ENCODE peak calls at places on chromosomes 11 and 22, in ten cellular contexts. One of them, this sample, is unnamed.
A peak's percentile ranks its signal among the peaks of the same experiment; 100 is the strongest.

GRCh38 chr11:117979481-117980211 is 6.5 kb upstream of the IL10RA start:
- DNase-seq in activated CD4-positive, alpha-beta T cell treated with anti-CD3 and anti-CD28 coated beads, Interleukin-2, amount 50 U/mL, for 48 hours: peak; percentile 27
- DNase-seq in astrocyte of the spinal cord: no peak
- DNase-seq in Panc1: no peak
- DNase-seq in glutamatergic neuron: no peak
- DNase-seq in RWPE1: no peak
- DNase-seq in stimulated activated effector memory CD8-positive, alpha-beta T cell treated with anti-CD3 and anti-CD28 coated beads, Interleukin-12 subunit alpha, Interleukin-12 subunit beta, amount 100 ng/mL, for 72 hours: no peak
- DNase-seq in stimulated activated CD4-positive, alpha-beta T cell treated with anti-CD3 and anti-CD28 coated beads, Interleukin-1b, Interleukin-23, amount 100 ng/mL, for 48 hours: no peak
- DNase-seq in GM20000: peak; percentile 57
- DNase-seq in LNCaP clone FGC: no peak
- DNase-seq in this sample: no peak

GRCh38 chr11:15199693-15200092 is 85.0 kb downstream of the INSC start:
- DNase-seq in activated CD4-positive, alpha-beta T cell treated with anti-CD3 and anti-CD28 coated beads, Interleukin-2, amount 50 U/mL, for 48 hours: no peak
- DNase-seq in astrocyte of the spinal cord: peak; percentile 47
- DNase-seq in Panc1: no peak
- DNase-seq in glutamatergic neuron: no peak
- DNase-seq in RWPE1: peak; percentile 71
- DNase-seq in stimulated activated effector memory CD8-positive, alpha-beta T cell treated with anti-CD3 and anti-CD28 coated beads, Interleukin-12 subunit alpha, Interleukin-12 subunit beta, amount 100 ng/mL, for 72 hours: no peak
- DNase-seq in stimulated activated CD4-positive, alpha-beta T cell treated with anti-CD3 and anti-CD28 coated beads, Interleukin-1b, Interleukin-23, amount 100 ng/mL, for 48 hours: no peak
- DNase-seq in GM20000: no peak
- DNase-seq in LNCaP clone FGC: peak; percentile 19
- DNase-seq in this sample: no peak

GRCh38 chr11:70002433-70002832 is 75.7 kb upstream of the ANO1 start:
- DNase-seq in activated CD4-positive, alpha-beta T cell treated with anti-CD3 and anti-CD28 coated beads, Interleukin-2, amount 50 U/mL, for 48 hours: peak; percentile 53
- DNase-seq in astrocyte of the spinal cord: no peak
- DNase-seq in Panc1: no peak
- DNase-seq in glutamatergic neuron: no peak
- DNase-seq in RWPE1: no peak
- DNase-seq in stimulated activated effector memory CD8-positive, alpha-beta T cell treated with anti-CD3 and anti-CD28 coated beads, Interleukin-12 subunit alpha, Interleukin-12 subunit beta, amount 100 ng/mL, for 72 hours: no peak
- DNase-seq in stimulated activated CD4-positive, alpha-beta T cell treated with anti-CD3 and anti-CD28 coated beads, Interleukin-1b, Interleukin-23, amount 100 ng/mL, for 48 hours: peak; percentile 52
- DNase-seq in GM20000: no peak
- DNase-seq in LNCaP clone FGC: no peak
- DNase-seq in this sample: peak; percentile 34

GRCh38 chr11:7281083-7281482 is 29.4 kb downstream of the SYT9 start:
- DNase-seq in activated CD4-positive, alpha-beta T cell treated with anti-CD3 and anti-CD28 coated beads, Interleukin-2, amount 50 U/mL, for 48 hours: no peak
- DNase-seq in astrocyte of the spinal cord: no peak
- DNase-seq in Panc1: peak; percentile 64
- DNase-seq in glutamatergic neuron: no peak
- DNase-seq in RWPE1: peak; percentile 72
- DNase-seq in stimulated activated effector memory CD8-positive, alpha-beta T cell treated with anti-CD3 and anti-CD28 coated beads, Interleukin-12 subunit alpha, Interleukin-12 subunit beta, amount 100 ng/mL, for 72 hours: no peak
- DNase-seq in stimulated activated CD4-positive, alpha-beta T cell treated with anti-CD3 and anti-CD28 coated beads, Interleukin-1b, Interleukin-23, amount 100 ng/mL, for 48 hours: no peak
- DNase-seq in GM20000: no peak
- DNase-seq in LNCaP clone FGC: peak; percentile 14
- DNase-seq in this sample: no peak

GRCh38 chr22:19820880-19821522 is 33.7 kb downstream of the GNB1L start:
- DNase-seq in activated CD4-positive, alpha-beta T cell treated with anti-CD3 and anti-CD28 coated beads, Interleukin-2, amount 50 U/mL, for 48 hours: no peak
- DNase-seq in astrocyte of the spinal cord: no peak
- DNase-seq in Panc1: no peak
- DNase-seq in glutamatergic neuron: no peak
- DNase-seq in RWPE1: no peak
- DNase-seq in stimulated activated effector memory CD8-positive, alpha-beta T cell treated with anti-CD3 and anti-CD28 coated beads, Interleukin-12 subunit alpha, Interleukin-12 subunit beta, amount 100 ng/mL, for 72 hours: no peak
- DNase-seq in stimulated activated CD4-positive, alpha-beta T cell treated with anti-CD3 and anti-CD28 coated beads, Interleukin-1b, Interleukin-23, amount 100 ng/mL, for 48 hours: no peak
- DNase-seq in GM20000: no peak
- DNase-seq in LNCaP clone FGC: no peak
- DNase-seq in this sample: peak; percentile 6

GRCh38 chr11:9672288-9672916 is 8.5 kb downstream of the SWAP70 start:
- DNase-seq in activated CD4-positive, alpha-beta T cell treated with anti-CD3 and anti-CD28 coated beads, Interleukin-2, amount 50 U/mL, for 48 hours: no peak
- DNase-seq in astrocyte of the spinal cord: no peak
- DNase-seq in Panc1: no peak
- DNase-seq in glutamatergic neuron: no peak
- DNase-seq in RWPE1: no peak
- DNase-seq in stimulated activated effector memory CD8-positive, alpha-beta T cell treated with anti-CD3 and anti-CD28 coated beads, Interleukin-12 subunit alpha, Interleukin-12 subunit beta, amount 100 ng/mL, for 72 hours: no peak
- DNase-seq in stimulated activated CD4-positive, alpha-beta T cell treated with anti-CD3 and anti-CD28 coated beads, Interleukin-1b, Interleukin-23, amount 100 ng/mL, for 48 hours: no peak
- DNase-seq in GM20000: no peak
- DNase-seq in LNCaP clone FGC: no peak
- DNase-seq in this sample: no peak

GRCh38 chr22:49294656-49295464 is 532.8 kb downstream of the BRD1 start:
- DNase-seq in activated CD4-positive, alpha-beta T cell treated with anti-CD3 and anti-CD28 coated beads, Interleukin-2, amount 50 U/mL, for 48 hours: no peak
- DNase-seq in astrocyte of the spinal cord: no peak
- DNase-seq in Panc1: no peak
- DNase-seq in glutamatergic neuron: no peak
- DNase-seq in RWPE1: no peak
- DNase-seq in stimulated activated effector memory CD8-positive, alpha-beta T cell treated with anti-CD3 and anti-CD28 coated beads, Interleukin-12 subunit alpha, Interleukin-12 subunit beta, amount 100 ng/mL, for 72 hours: no peak
- DNase-seq in stimulated activated CD4-positive, alpha-beta T cell treated with anti-CD3 and anti-CD28 coated beads, Interleukin-1b, Interleukin-23, amount 100 ng/mL, for 48 hours: no peak
- DNase-seq in GM20000: no peak
- DNase-seq in LNCaP clone FGC: no peak
- DNase-seq in this sample: no peak

GRCh38 chr11:84899740-84900139 is 727.4 kb downstream of the DLG2 start:
- DNase-seq in activated CD4-positive, alpha-beta T cell treated with anti-CD3 and anti-CD28 coated beads, Interleukin-2, amount 50 U/mL, for 48 hours: no peak
- DNase-seq in astrocyte of the spinal cord: peak; percentile 7
- DNase-seq in Panc1: no peak
- DNase-seq in glutamatergic neuron: no peak
- DNase-seq in RWPE1: no peak
- DNase-seq in stimulated activated effector memory CD8-positive, alpha-beta T cell treated with anti-CD3 and anti-CD28 coated beads, Interleukin-12 subunit alpha, Interleukin-12 subunit beta, amount 100 ng/mL, for 72 hours: no peak
- DNase-seq in stimulated activated CD4-positive, alpha-beta T cell treated with anti-CD3 and anti-CD28 coated beads, Interleukin-1b, Interleukin-23, amount 100 ng/mL, for 48 hours: no peak
- DNase-seq in GM20000: no peak
- DNase-seq in LNCaP clone FGC: no peak
- DNase-seq in this sample: no peak

GRCh38 chr22:32341122-32341740 is 16.4 kb upstream of the RFPL3 start:
- DNase-seq in activated CD4-positive, alpha-beta T cell treated with anti-CD3 and anti-CD28 coated beads, Interleukin-2, amount 50 U/mL, for 48 hours: no peak
- DNase-seq in astrocyte of the spinal cord: no peak
- DNase-seq in Panc1: no peak
- DNase-seq in glutamatergic neuron: no peak
- DNase-seq in RWPE1: no peak
- DNase-seq in stimulated activated effector memory CD8-positive, alpha-beta T cell treated with anti-CD3 and anti-CD28 coated beads, Interleukin-12 subunit alpha, Interleukin-12 subunit beta, amount 100 ng/mL, for 72 hours: no peak
- DNase-seq in stimulated activated CD4-positive, alpha-beta T cell treated with anti-CD3 and anti-CD28 coated beads, Interleukin-1b, Interleukin-23, amount 100 ng/mL, for 48 hours: no peak
- DNase-seq in GM20000: no peak
- DNase-seq in LNCaP clone FGC: no peak
- DNase-seq in this sample: no peak

GRCh38 chr22:50684986-50685385 is 12.4 kb downstream of the SHANK3 start:
- DNase-seq in activated CD4-positive, alpha-beta T cell treated with anti-CD3 and anti-CD28 coated beads, Interleukin-2, amount 50 U/mL, for 48 hours: no peak
- DNase-seq in astrocyte of the spinal cord: peak; percentile 61
- DNase-seq in Panc1: no peak
- DNase-seq in glutamatergic neuron: peak; percentile 12
- DNase-seq in RWPE1: no peak
- DNase-seq in stimulated activated effector memory CD8-positive, alpha-beta T cell treated with anti-CD3 and anti-CD28 coated beads, Interleukin-12 subunit alpha, Interleukin-12 subunit beta, amount 100 ng/mL, for 72 hours: no peak
- DNase-seq in stimulated activated CD4-positive, alpha-beta T cell treated with anti-CD3 and anti-CD28 coated beads, Interleukin-1b, Interleukin-23, amount 100 ng/mL, for 48 hours: no peak
- DNase-seq in GM20000: peak; percentile 11
- DNase-seq in LNCaP clone FGC: no peak
- DNase-seq in this sample: no peak

GRCh38 chr11:69588270-69588669 is 52.7 kb upstream of the CCND1 start:
- DNase-seq in activated CD4-positive, alpha-beta T cell treated with anti-CD3 and anti-CD28 coated beads, Interleukin-2, amount 50 U/mL, for 48 hours: no peak
- DNase-seq in astrocyte of the spinal cord: peak; percentile 61
- DNase-seq in Panc1: peak; percentile 24
- DNase-seq in glutamatergic neuron: no peak
- DNase-seq in RWPE1: peak; percentile 49
- DNase-seq in stimulated activated effector memory CD8-positive, alpha-beta T cell treated with anti-CD3 and anti-CD28 coated beads, Interleukin-12 subunit alpha, Interleukin-12 subunit beta, amount 100 ng/mL, for 72 hours: no peak
- DNase-seq in stimulated activated CD4-positive, alpha-beta T cell treated with anti-CD3 and anti-CD28 coated beads, Interleukin-1b, Interleukin-23, amount 100 ng/mL, for 48 hours: no peak
- DNase-seq in GM20000: no peak
- DNase-seq in LNCaP clone FGC: no peak
- DNase-seq in this sample: no peak

GRCh38 chr11:95699631-95700470 is 89.7 kb downstream of the FAM76B start:
- DNase-seq in activated CD4-positive, alpha-beta T cell treated with anti-CD3 and anti-CD28 coated beads, Interleukin-2, amount 50 U/mL, for 48 hours: no peak
- DNase-seq in astrocyte of the spinal cord: peak; percentile 36
- DNase-seq in Panc1: no peak
- DNase-seq in glutamatergic neuron: no peak
- DNase-seq in RWPE1: no peak
- DNase-seq in stimulated activated effector memory CD8-positive, alpha-beta T cell treated with anti-CD3 and anti-CD28 coated beads, Interleukin-12 subunit alpha, Interleukin-12 subunit beta, amount 100 ng/mL, for 72 hours: no peak
- DNase-seq in stimulated activated CD4-positive, alpha-beta T cell treated with anti-CD3 and anti-CD28 coated beads, Interleukin-1b, Interleukin-23, amount 100 ng/mL, for 48 hours: no peak
- DNase-seq in GM20000: no peak
- DNase-seq in LNCaP clone FGC: no peak
- DNase-seq in this sample: no peak

GRCh38 chr11:78197816-78198215 is 9.1 kb downstream of the USP35 start:
- DNase-seq in activated CD4-positive, alpha-beta T cell treated with anti-CD3 and anti-CD28 coated beads, Interleukin-2, amount 50 U/mL, for 48 hours: no peak
- DNase-seq in astrocyte of the spinal cord: no peak
- DNase-seq in Panc1: no peak
- DNase-seq in glutamatergic neuron: no peak
- DNase-seq in RWPE1: no peak
- DNase-seq in stimulated activated effector memory CD8-positive, alpha-beta T cell treated with anti-CD3 and anti-CD28 coated beads, Interleukin-12 subunit alpha, Interleukin-12 subunit beta, amount 100 ng/mL, for 72 hours: no peak
- DNase-seq in stimulated activated CD4-positive, alpha-beta T cell treated with anti-CD3 and anti-CD28 coated beads, Interleukin-1b, Interleukin-23, amount 100 ng/mL, for 48 hours: no peak
- DNase-seq in GM20000: no peak
- DNase-seq in LNCaP clone FGC: no peak
- DNase-seq in this sample: no peak

GRCh38 chr22:35037089-35037488 is 28.9 kb upstream of the ISX start:
- DNase-seq in activated CD4-positive, alpha-beta T cell treated with anti-CD3 and anti-CD28 coated beads, Interleukin-2, amount 50 U/mL, for 48 hours: no peak
- DNase-seq in astrocyte of the spinal cord: no peak
- DNase-seq in Panc1: no peak
- DNase-seq in glutamatergic neuron: peak; percentile 30
- DNase-seq in RWPE1: no peak
- DNase-seq in stimulated activated effector memory CD8-positive, alpha-beta T cell treated with anti-CD3 and anti-CD28 coated beads, Interleukin-12 subunit alpha, Interleukin-12 subunit beta, amount 100 ng/mL, for 72 hours: no peak
- DNase-seq in stimulated activated CD4-positive, alpha-beta T cell treated with anti-CD3 and anti-CD28 coated beads, Interleukin-1b, Interleukin-23, amount 100 ng/mL, for 48 hours: no peak
- DNase-seq in GM20000: no peak
- DNase-seq in LNCaP clone FGC: no peak
- DNase-seq in this sample: no peak

GRCh38 chr11:57399221-57399620 is 8.8 kb upstream of the PRG2 start:
- DNase-seq in activated CD4-positive, alpha-beta T cell treated with anti-CD3 and anti-CD28 coated beads, Interleukin-2, amount 50 U/mL, for 48 hours: no peak
- DNase-seq in astrocyte of the spinal cord: peak; percentile 52
- DNase-seq in Panc1: no peak
- DNase-seq in glutamatergic neuron: no peak
- DNase-seq in RWPE1: peak; percentile 64
- DNase-seq in stimulated activated effector memory CD8-positive, alpha-beta T cell treated with anti-CD3 and anti-CD28 coated beads, Interleukin-12 subunit alpha, Interleukin-12 subunit beta, amount 100 ng/mL, for 72 hours: no peak
- DNase-seq in stimulated activated CD4-positive, alpha-beta T cell treated with anti-CD3 and anti-CD28 coated beads, Interleukin-1b, Interleukin-23, amount 100 ng/mL, for 48 hours: no peak
- DNase-seq in GM20000: no peak
- DNase-seq in LNCaP clone FGC: no peak
- DNase-seq in this sample: no peak

GRCh38 chr11:20530942-20531703 is 68.3 kb upstream of the SLC6A5 start:
- DNase-seq in activated CD4-positive, alpha-beta T cell treated with anti-CD3 and anti-CD28 coated beads, Interleukin-2, amount 50 U/mL, for 48 hours: no peak
- DNase-seq in astrocyte of the spinal cord: no peak
- DNase-seq in Panc1: no peak
- DNase-seq in glutamatergic neuron: no peak
- DNase-seq in RWPE1: no peak
- DNase-seq in stimulated activated effector memory CD8-positive, alpha-beta T cell treated with anti-CD3 and anti-CD28 coated beads, Interleukin-12 subunit alpha, Interleukin-12 subunit beta, amount 100 ng/mL, for 72 hours: no peak
- DNase-seq in stimulated activated CD4-positive, alpha-beta T cell treated with anti-CD3 and anti-CD28 coated beads, Interleukin-1b, Interleukin-23, amount 100 ng/mL, for 48 hours: no peak
- DNase-seq in GM20000: no peak
- DNase-seq in LNCaP clone FGC: no peak
- DNase-seq in this sample: no peak

GRCh38 chr11:34243620-34244493 is 114.0 kb downstream of the ABTB2 start:
- DNase-seq in activated CD4-positive, alpha-beta T cell treated with anti-CD3 and anti-CD28 coated beads, Interleukin-2, amount 50 U/mL, for 48 hours: peak; percentile 55
- DNase-seq in astrocyte of the spinal cord: peak; percentile 68
- DNase-seq in Panc1: no peak
- DNase-seq in glutamatergic neuron: no peak
- DNase-seq in RWPE1: peak; percentile 93
- DNase-seq in stimulated activated effector memory CD8-positive, alpha-beta T cell treated with anti-CD3 and anti-CD28 coated beads, Interleukin-12 subunit alpha, Interleukin-12 subunit beta, amount 100 ng/mL, for 72 hours: no peak
- DNase-seq in stimulated activated CD4-positive, alpha-beta T cell treated with anti-CD3 and anti-CD28 coated beads, Interleukin-1b, Interleukin-23, amount 100 ng/mL, for 48 hours: peak; percentile 71
- DNase-seq in GM20000: peak; percentile 72
- DNase-seq in LNCaP clone FGC: no peak
- DNase-seq in this sample: peak; percentile 60

GRCh38 chr11:133040289-133040893 is 491.9 kb downstream of the OPCML start:
- DNase-seq in activated CD4-positive, alpha-beta T cell treated with anti-CD3 and anti-CD28 coated beads, Interleukin-2, amount 50 U/mL, for 48 hours: no peak
- DNase-seq in astrocyte of the spinal cord: no peak
- DNase-seq in Panc1: no peak
- DNase-seq in glutamatergic neuron: no peak
- DNase-seq in RWPE1: no peak
- DNase-seq in stimulated activated effector memory CD8-positive, alpha-beta T cell treated with anti-CD3 and anti-CD28 coated beads, Interleukin-12 subunit alpha, Interleukin-12 subunit beta, amount 100 ng/mL, for 72 hours: no peak
- DNase-seq in stimulated activated CD4-positive, alpha-beta T cell treated with anti-CD3 and anti-CD28 coated beads, Interleukin-1b, Interleukin-23, amount 100 ng/mL, for 48 hours: no peak
- DNase-seq in GM20000: no peak
- DNase-seq in LNCaP clone FGC: no peak
- DNase-seq in this sample: no peak

GRCh38 chr11:78040691-78041379 is 17.8 kb upstream of the KCTD14 start:
- DNase-seq in activated CD4-positive, alpha-beta T cell treated with anti-CD3 and anti-CD28 coated beads, Interleukin-2, amount 50 U/mL, for 48 hours: no peak
- DNase-seq in astrocyte of the spinal cord: no peak
- DNase-seq in Panc1: no peak
- DNase-seq in glutamatergic neuron: no peak
- DNase-seq in RWPE1: no peak
- DNase-seq in stimulated activated effector memory CD8-positive, alpha-beta T cell treated with anti-CD3 and anti-CD28 coated beads, Interleukin-12 subunit alpha, Interleukin-12 subunit beta, amount 100 ng/mL, for 72 hours: no peak
- DNase-seq in stimulated activated CD4-positive, alpha-beta T cell treated with anti-CD3 and anti-CD28 coated beads, Interleukin-1b, Interleukin-23, amount 100 ng/mL, for 48 hours: no peak
- DNase-seq in GM20000: no peak
- DNase-seq in LNCaP clone FGC: no peak
- DNase-seq in this sample: no peak

GRCh38 chr11:355581-356458 is 13.5 kb upstream of the B4GALNT4 start:
- DNase-seq in activated CD4-positive, alpha-beta T cell treated with anti-CD3 and anti-CD28 coated beads, Interleukin-2, amount 50 U/mL, for 48 hours: peak; percentile 84
- DNase-seq in astrocyte of the spinal cord: peak; percentile 98
- DNase-seq in Panc1: peak; percentile 51
- DNase-seq in glutamatergic neuron: peak; percentile 84
- DNase-seq in RWPE1: peak; percentile 91
- DNase-seq in stimulated activated effector memory CD8-positive, alpha-beta T cell treated with anti-CD3 and anti-CD28 coated beads, Interleukin-12 subunit alpha, Interleukin-12 subunit beta, amount 100 ng/mL, for 72 hours: peak; percentile 58
- DNase-seq in stimulated activated CD4-positive, alpha-beta T cell treated with anti-CD3 and anti-CD28 coated beads, Interleukin-1b, Interleukin-23, amount 100 ng/mL, for 48 hours: peak; percentile 91
- DNase-seq in GM20000: peak; percentile 95
- DNase-seq in LNCaP clone FGC: peak; percentile 15
- DNase-seq in this sample: peak; percentile 85